ENCODE peak calls at places on chromosome 20, in four cellular contexts. One of them, this sample, is unnamed.

GRCh38 chr20:32528291-32528891 is 56.7 kb downstream of the NOL4L start:
- DNase-seq in CD8-positive, alpha-beta T cell: no peak
- DNase-seq in A673: no peak
- DNase-seq in naive thymus-derived CD4-positive, alpha-beta T cell: peak
- DNase-seq in this sample: peak

GRCh38 chr20:52983726-52984450 is 11.7 kb downstream of the TSHZ2 start:
- DNase-seq in CD8-positive, alpha-beta T cell: no peak
- DNase-seq in A673: no peak
- DNase-seq in naive thymus-derived CD4-positive, alpha-beta T cell: no peak
- DNase-seq in this sample: no peak

GRCh38 chr20:37071481-37071911 is 24.3 kb downstream of the RBL1 start:
- DNase-seq in CD8-positive, alpha-beta T cell: peak
- DNase-seq in A673: no peak
- DNase-seq in naive thymus-derived CD4-positive, alpha-beta T cell: peak
- DNase-seq in this sample: no peak

GRCh38 chr20:26169506-26169905 is 472.9 kb upstream of the ZNF337 start:
- DNase-seq in CD8-positive, alpha-beta T cell: no peak
- DNase-seq in A673: no peak
- DNase-seq in naive thymus-derived CD4-positive, alpha-beta T cell: no peak
- DNase-seq in this sample: no peak

GRCh38 chr20:35718972-35719635 is 19.9 kb downstream of the ROMO1 start:
- DNase-seq in CD8-positive, alpha-beta T cell: no peak
- DNase-seq in A673: no peak
- DNase-seq in naive thymus-derived CD4-positive, alpha-beta T cell: no peak
- DNase-seq in this sample: no peak

GRCh38 chr20:13200767-13201500 is 20.1 kb upstream of the ISM1 start:
- DNase-seq in CD8-positive, alpha-beta T cell: no peak
- DNase-seq in A673: peak
- DNase-seq in naive thymus-derived CD4-positive, alpha-beta T cell: no peak
- DNase-seq in this sample: no peak

GRCh38 chr20:23111307-23111943 is 25.3 kb upstream of the CD93 start:
- DNase-seq in CD8-positive, alpha-beta T cell: no peak
- DNase-seq in A673: no peak
- DNase-seq in naive thymus-derived CD4-positive, alpha-beta T cell: no peak
- DNase-seq in this sample: no peak

GRCh38 chr20:52859156-52859887 is 112.8 kb upstream of the TSHZ2 start:
- DNase-seq in CD8-positive, alpha-beta T cell: no peak
- DNase-seq in A673: no peak
- DNase-seq in naive thymus-derived CD4-positive, alpha-beta T cell: no peak
- DNase-seq in this sample: no peak

GRCh38 chr20:60105404-60105803 is 147.2 kb downstream of the CDH26 start:
- DNase-seq in CD8-positive, alpha-beta T cell: no peak
- DNase-seq in A673: no peak
- DNase-seq in naive thymus-derived CD4-positive, alpha-beta T cell: no peak
- DNase-seq in this sample: no peak

GRCh38 chr20:19313342-19314069 is 101.1 kb downstream of the SLC24A3 start:
- DNase-seq in CD8-positive, alpha-beta T cell: no peak
- DNase-seq in A673: no peak
- DNase-seq in naive thymus-derived CD4-positive, alpha-beta T cell: no peak
- DNase-seq in this sample: no peak

GRCh38 chr20:1825492-1825891 is 69.7 kb upstream of the SIRPA start:
- DNase-seq in CD8-positive, alpha-beta T cell: no peak
- DNase-seq in A673: no peak
- DNase-seq in naive thymus-derived CD4-positive, alpha-beta T cell: no peak
- DNase-seq in this sample: no peak

GRCh38 chr20:10665791-10666190 is 8.0 kb downstream of the JAG1 start:
- DNase-seq in CD8-positive, alpha-beta T cell: no peak
- DNase-seq in A673: no peak
- DNase-seq in naive thymus-derived CD4-positive, alpha-beta T cell: no peak
- DNase-seq in this sample: no peak

GRCh38 chr20:7420345-7420744 is 519.9 kb downstream of the HAO1 start:
- DNase-seq in CD8-positive, alpha-beta T cell: no peak
- DNase-seq in A673: no peak
- DNase-seq in naive thymus-derived CD4-positive, alpha-beta T cell: no peak
- DNase-seq in this sample: no peak

GRCh38 chr20:19876828-19877227 is 118.8 kb downstream of the RIN2 start:
- DNase-seq in CD8-positive, alpha-beta T cell: no peak
- DNase-seq in A673: no peak
- DNase-seq in naive thymus-derived CD4-positive, alpha-beta T cell: no peak
- DNase-seq in this sample: no peak

GRCh38 chr20:47233333-47234188 is 122.9 kb downstream of the ZMYND8 start:
- DNase-seq in CD8-positive, alpha-beta T cell: no peak
- DNase-seq in A673: no peak
- DNase-seq in naive thymus-derived CD4-positive, alpha-beta T cell: no peak
- DNase-seq in this sample: no peak

GRCh38 chr20:4091332-4092135 is 76.2 kb upstream of the RNF24 start:
- DNase-seq in CD8-positive, alpha-beta T cell: peak
- DNase-seq in A673: peak
- DNase-seq in naive thymus-derived CD4-positive, alpha-beta T cell: peak
- DNase-seq in this sample: peak

GRCh38 chr20:47559141-47559540 is 57.5 kb downstream of the NCOA3 start:
- DNase-seq in CD8-positive, alpha-beta T cell: no peak
- DNase-seq in A673: no peak
- DNase-seq in naive thymus-derived CD4-positive, alpha-beta T cell: no peak
- DNase-seq in this sample: no peak

GRCh38 chr20:63352811-63353221 is 8.3 kb downstream of the CHRNA4 start:
- DNase-seq in CD8-positive, alpha-beta T cell: no peak
- DNase-seq in A673: no peak
- DNase-seq in naive thymus-derived CD4-positive, alpha-beta T cell: no peak
- DNase-seq in this sample: no peak

GRCh38 chr20:41587956-41588355 is 30.2 kb downstream of the CHD6 start:
- DNase-seq in CD8-positive, alpha-beta T cell: no peak
- DNase-seq in A673: no peak
- DNase-seq in naive thymus-derived CD4-positive, alpha-beta T cell: no peak
- DNase-seq in this sample: no peak

DNA sequence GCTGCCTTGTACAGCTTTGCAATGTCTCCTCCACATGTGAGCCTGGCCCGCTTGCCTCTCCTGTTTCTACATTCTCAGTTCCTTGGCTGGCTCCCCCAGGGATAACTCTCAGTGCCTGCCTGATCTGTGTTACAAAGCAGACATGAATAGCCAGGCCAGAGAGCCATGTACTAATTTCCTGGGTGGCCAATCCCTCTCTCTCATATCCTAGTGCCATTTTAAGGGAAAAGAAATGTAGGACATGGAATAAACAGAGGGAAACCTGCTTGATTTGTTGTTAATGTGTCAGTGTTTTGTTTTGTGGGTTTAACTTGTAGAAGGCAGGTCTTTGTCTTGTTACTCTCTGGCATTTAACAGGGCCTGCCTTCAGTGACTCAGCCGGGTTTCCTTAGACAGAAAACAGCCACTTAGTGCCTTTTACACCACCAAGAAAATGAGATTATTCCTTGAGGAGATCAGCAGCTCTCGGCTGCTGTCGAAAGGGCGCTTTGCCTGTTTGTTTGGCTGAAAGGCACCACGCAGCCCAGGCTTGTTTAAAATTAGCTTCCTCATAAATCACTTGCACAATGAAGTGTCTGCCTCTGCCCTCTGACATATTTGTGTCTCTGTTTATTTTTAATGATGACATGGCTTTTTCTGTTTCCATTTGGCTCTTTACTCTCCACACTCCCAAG is 702.7 kb downstream of the MAFB start:
- DNase-seq in CD8-positive, alpha-beta T cell: no peak
- DNase-seq in A673: peak
- DNase-seq in naive thymus-derived CD4-positive, alpha-beta T cell: no peak
- DNase-seq in this sample: no peak
- H3K4me3 ChIP-seq in CD8-positive, alpha-beta T cell: no peak
- H3K4me3 ChIP-seq in A673: no peak
- H3K4me3 ChIP-seq in naive thymus-derived CD4-positive, alpha-beta T cell: no peak
- H3K4me3 ChIP-seq in this sample: no peak

GRCh38 chr20:33827629-33828325 is 16.6 kb downstream of the CHMP4B start:
- DNase-seq in CD8-positive, alpha-beta T cell: no peak
- DNase-seq in A673: no peak
- DNase-seq in naive thymus-derived CD4-positive, alpha-beta T cell: no peak
- DNase-seq in this sample: no peak
- H3K4me3 ChIP-seq in CD8-positive, alpha-beta T cell: no peak
- H3K4me3 ChIP-seq in A673: no peak
- H3K4me3 ChIP-seq in naive thymus-derived CD4-positive, alpha-beta T cell: no peak
- H3K4me3 ChIP-seq in this sample: no peak

DNA sequence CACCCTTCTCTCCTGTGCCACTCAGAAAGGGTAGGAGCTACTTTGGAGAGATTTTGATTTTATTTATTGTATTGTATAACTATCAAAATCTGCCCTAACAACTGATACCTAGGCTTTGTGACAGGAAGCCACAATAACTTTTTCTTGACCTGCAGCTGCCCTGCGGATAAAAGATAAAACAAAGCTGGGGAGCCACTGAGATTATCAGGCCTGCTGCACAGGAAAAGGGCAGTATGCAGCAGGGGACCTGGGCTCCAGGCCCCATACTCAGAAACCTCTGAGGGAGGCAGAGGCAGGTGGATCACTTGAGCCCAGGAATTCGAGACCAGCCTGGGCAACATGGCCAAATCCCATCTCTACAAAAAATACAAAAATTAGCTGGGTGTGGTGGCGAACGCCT is 980 bp upstream of the SNX21 start:
- DNase-seq in CD8-positive, alpha-beta T cell: no peak
- DNase-seq in A673: no peak
- DNase-seq in naive thymus-derived CD4-positive, alpha-beta T cell: no peak
- DNase-seq in this sample: no peak
- H3K4me3 ChIP-seq in CD8-positive, alpha-beta T cell: no peak
- H3K4me3 ChIP-seq in A673: no peak
- H3K4me3 ChIP-seq in naive thymus-derived CD4-positive, alpha-beta T cell: no peak
- H3K4me3 ChIP-seq in this sample: no peak

GRCh38 chr20:24782801-24783630 is 166.1 kb upstream of the CST7 start:
- DNase-seq in CD8-positive, alpha-beta T cell: no peak
- DNase-seq in A673: no peak
- DNase-seq in naive thymus-derived CD4-positive, alpha-beta T cell: no peak
- DNase-seq in this sample: peak

GRCh38 chr20:24783631-24784492 is 165.2 kb upstream of the CST7 start:
- DNase-seq in CD8-positive, alpha-beta T cell: no peak
- DNase-seq in A673: no peak
- DNase-seq in naive thymus-derived CD4-positive, alpha-beta T cell: peak
- DNase-seq in this sample: peak

GRCh38 chr20:24781061-24781980 is 167.7 kb upstream of the CST7 start:
- DNase-seq in CD8-positive, alpha-beta T cell: no peak
- DNase-seq in A673: peak
- DNase-seq in naive thymus-derived CD4-positive, alpha-beta T cell: peak
- DNase-seq in this sample: peak

GRCh38 chr20:24780648-24781047 is 168.4 kb upstream of the CST7 start:
- DNase-seq in CD8-positive, alpha-beta T cell: no peak
- DNase-seq in A673: no peak
- DNase-seq in naive thymus-derived CD4-positive, alpha-beta T cell: no peak
- DNase-seq in this sample: no peak

DNA sequence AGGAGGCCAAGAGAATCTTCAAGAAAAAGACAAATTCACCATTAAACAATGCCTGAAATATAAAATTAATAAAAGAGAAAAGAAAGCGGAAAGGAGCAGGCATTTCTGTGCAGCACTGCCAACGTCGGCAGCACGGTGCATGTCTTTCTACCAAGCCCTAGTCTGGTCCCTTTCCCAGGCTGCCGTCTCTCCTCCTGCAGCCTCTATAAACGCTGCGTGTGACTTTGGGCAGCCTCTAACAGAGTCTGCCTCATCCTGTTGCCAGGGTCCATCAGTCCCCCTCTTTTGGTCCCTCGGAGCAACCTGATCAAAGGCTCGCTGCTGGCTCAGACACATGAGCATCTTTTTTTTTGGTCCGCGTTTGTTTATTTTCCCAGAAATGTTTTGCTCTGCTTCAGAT is 166.8 kb upstream of the CST7 start:
- DNase-seq in CD8-positive, alpha-beta T cell: no peak
- DNase-seq in A673: no peak
- DNase-seq in naive thymus-derived CD4-positive, alpha-beta T cell: no peak
- DNase-seq in this sample: no peak
- H3K4me3 ChIP-seq in CD8-positive, alpha-beta T cell: no peak
- H3K4me3 ChIP-seq in A673: no peak
- H3K4me3 ChIP-seq in naive thymus-derived CD4-positive, alpha-beta T cell: no peak
- H3K4me3 ChIP-seq in this sample: no peak

DNA sequence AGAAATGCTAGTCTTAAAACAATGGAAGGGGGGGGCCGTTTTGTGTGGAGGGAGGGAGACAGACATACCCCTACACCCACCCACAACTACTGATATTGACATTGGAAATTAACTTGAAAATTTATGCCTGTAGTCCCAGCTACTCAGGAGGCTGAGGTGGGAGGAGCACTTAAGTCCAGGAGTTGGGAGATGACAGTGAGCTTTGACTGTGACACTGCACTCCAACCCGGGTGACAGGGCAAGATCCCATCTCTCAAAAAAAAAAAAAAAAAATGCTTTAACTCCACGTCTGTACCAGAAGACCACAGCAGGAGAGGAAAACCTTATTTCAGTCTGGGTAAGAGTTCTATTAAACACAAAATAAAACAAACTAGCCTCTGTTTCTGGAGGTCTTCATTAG is 2.2 kb downstream of the TBC1D20 start:
- DNase-seq in CD8-positive, alpha-beta T cell: no peak
- DNase-seq in A673: no peak
- DNase-seq in naive thymus-derived CD4-positive, alpha-beta T cell: no peak
- DNase-seq in this sample: no peak
- H3K4me3 ChIP-seq in CD8-positive, alpha-beta T cell: no peak
- H3K4me3 ChIP-seq in A673: peak
- H3K4me3 ChIP-seq in naive thymus-derived CD4-positive, alpha-beta T cell: no peak
- H3K4me3 ChIP-seq in this sample: no peak

This sample was measured in DND-41.